ENCODE peak calls at places on chromosomes 13 and 19, in five cellular contexts. C is left lung, O is GM23338, M is ascending aorta, W is heart left ventricle. Q is an unnamed sample.

GRCh38 chr13:20017365-20017711 is 58.8 kb downstream of the ZMYM2 start:
- DNase-seq in O (no peak), W (no peak), C (no peak), M (no peak), Q (no peak)

GRCh38 chr19:41232686-41233085 is 13.7 kb downstream of the AXL start:
- DNase-seq in M (no peak), O (no peak), C (no peak), W (no peak), Q (no peak)

GRCh38 chr19:16363133-16363851 is 38.7 kb downstream of the KLF2 start:
- DNase-seq in C (peak), W (no peak), O (no peak), M (no peak), Q (no peak)

GRCh38 chr13:111659842-111660241 is 339.4 kb downstream of the TEX29 start:
- DNase-seq in O (no peak), M (no peak), C (no peak), W (no peak), Q (no peak)

GRCh38 chr19:18439025-18439909 is 1.3 kb upstream of the ISYNA1 start:
- DNase-seq in W (no peak), O (peak), M (no peak), C (no peak), Q (no peak)

GRCh38 chr13:29594310-29594709 is 1.2 kb downstream of the SLC7A1 start:
- DNase-seq in W (no peak), C (no peak), M (peak), O (peak), Q (no peak)

GRCh38 chr13:23384111-23384510 is 49.4 kb downstream of the SACS start:
- DNase-seq in M (no peak), O (no peak), W (no peak), C (no peak), Q (no peak)

GRCh38 chr19:45901432-45901903 is 945 bp downstream of the MYPOP start:
- DNase-seq in C (peak), M (peak), O (peak), W (peak), Q (no peak)

GRCh38 chr13:93398167-93398566 is 171.6 kb downstream of the GPC6 start:
- DNase-seq in C (no peak), W (no peak), O (no peak), M (no peak), Q (no peak)

GRCh38 chr19:4183967-4184717 is 1.7 kb downstream of the ANKRD24 start:
- DNase-seq in W (no peak), C (no peak), M (no peak), O (no peak), Q (no peak)
- H3K4me3 ChIP-seq in W (no peak), C (no peak), M (no peak), O (no peak), Q (no peak)

DNA sequence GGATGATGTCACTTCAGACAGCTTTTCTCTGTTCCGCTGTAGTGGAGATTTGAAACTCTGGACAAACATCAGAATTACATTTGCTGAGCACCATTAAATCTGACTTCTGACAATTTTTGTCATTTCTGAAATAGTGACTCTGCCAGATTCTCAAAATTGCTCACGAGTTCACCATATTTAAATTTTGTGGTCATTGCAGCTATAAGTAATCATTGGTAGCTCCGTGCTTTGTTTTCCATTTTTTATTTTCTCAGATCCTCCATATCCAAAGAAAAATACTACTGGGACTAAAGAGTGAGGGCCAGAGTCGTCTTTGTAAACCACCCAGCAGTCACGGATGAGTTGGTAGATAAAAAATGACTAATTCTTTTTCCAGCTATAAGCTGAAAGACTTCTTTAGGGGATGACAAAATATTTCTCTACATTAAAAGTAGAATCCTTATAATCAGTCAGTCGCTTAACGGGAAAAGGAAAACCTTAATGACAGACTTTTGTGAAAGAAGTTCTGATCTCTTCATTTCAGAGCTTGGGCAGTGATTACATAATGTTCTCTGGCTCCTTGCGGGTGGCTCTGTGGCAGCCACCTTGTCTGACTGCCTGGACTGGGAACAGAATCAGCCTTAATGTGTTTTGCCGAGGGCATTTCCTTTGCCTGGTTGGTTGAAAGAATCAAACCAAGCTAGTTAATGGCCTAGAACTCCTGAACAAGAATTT is 2.3 kb downstream of the ITM2B start:
- DNase-seq in C (no peak), O (peak), M (no peak), W (no peak), Q (peak)
- H3K4me3 ChIP-seq in C (peak), O (peak), M (peak), W (peak), Q (peak)

DNA sequence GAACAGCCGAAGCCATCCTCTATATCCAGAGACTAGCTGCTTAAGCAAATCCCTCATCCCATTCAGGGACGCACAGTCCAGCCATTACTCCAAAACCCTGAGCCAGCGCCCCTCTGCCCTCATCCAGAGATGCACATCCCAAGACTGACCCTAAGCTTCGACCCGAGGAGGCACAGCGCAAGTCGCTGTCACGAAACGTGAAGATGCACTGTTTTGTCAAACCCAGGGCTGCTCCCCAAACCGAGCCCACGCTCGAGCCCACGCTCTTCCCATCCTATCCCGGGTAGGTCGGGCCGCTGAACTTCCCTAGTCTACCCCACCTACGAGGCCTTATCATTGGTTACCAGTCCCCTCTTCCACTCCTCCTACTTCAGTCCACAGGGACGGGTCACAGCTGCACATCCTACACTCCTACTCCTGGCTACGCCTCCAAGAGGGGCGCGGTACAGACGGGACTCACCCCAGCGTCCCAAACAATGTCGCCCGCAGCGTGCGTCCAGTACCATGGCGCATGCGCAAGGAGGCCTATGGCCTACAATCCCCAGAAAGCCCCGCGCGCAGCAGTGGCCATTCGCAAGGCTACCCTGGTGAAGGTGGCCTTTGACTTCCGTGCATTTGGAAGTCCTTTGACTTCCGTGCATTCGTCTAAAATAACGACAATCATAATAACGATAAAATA is at the start of gene ZNF285:
- DNase-seq in M (peak), W (peak), O (peak), C (peak), Q (peak)
- H3K4me3 ChIP-seq in M (peak), W (peak), O (peak), C (peak), Q (peak)

GRCh38 chr19:58514564-58515020 is 2.8 kb upstream of the SLC27A5 start:
- DNase-seq in W (no peak), O (no peak), M (no peak), C (no peak), Q (no peak)

GRCh38 chr19:58511353-58512208 is at the start of gene SLC27A5:
- DNase-seq in W (no peak), M (no peak), O (no peak), C (no peak), Q (no peak)

GRCh38 chr19:58515259-58515658 is 3.5 kb upstream of the SLC27A5 start:
- DNase-seq in C (no peak), M (no peak), W (no peak), O (no peak), Q (no peak)

GRCh38 chr19:58513213-58513693 is 1.5 kb upstream of the SLC27A5 start:
- DNase-seq in M (no peak), C (no peak), W (no peak), O (no peak), Q (no peak)

DNA sequence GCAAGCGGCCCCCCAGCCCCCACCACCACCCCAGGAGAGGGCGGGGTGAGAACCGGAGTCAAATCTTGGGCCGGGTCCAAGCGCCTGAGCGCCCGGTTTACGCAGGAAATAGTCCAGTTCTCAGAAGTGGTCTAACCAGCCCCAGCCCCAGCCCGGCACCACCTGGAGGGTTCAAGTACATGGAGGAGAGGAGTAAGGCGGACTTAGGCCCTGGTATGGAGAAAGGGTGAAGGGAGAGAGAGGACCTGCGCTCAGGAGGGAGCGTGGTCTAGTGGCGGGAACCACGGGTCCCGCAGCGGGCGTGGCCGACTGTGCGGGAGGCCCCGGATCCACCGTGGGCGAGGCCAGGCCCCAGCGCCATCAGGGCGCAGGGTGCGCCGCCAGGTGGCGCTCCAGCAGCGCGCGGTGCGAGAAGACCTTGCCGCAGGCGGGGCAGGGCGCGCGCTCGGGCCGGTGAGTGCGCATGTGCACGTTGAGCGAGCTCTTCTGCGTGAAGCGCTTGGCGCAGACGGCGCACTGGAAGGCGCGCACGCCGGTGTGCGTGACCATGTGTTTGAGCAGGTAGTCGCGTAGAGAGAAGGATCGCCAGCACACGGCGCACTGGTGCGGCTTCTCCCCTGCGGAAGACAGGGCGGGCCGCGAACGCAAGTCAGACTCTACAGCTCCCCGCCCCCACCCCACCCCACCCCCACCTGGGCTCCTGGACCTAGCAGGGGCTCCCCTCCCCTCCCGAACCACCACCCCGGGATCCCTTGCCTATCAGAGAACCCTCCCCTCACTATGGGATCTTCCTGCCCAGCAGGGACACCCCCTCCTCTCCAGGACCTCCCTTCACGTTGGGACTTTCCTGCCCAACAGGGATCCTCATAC is 2.1 kb upstream of the SLC27A5 start:
- DNase-seq in O (peak), W (peak), M (peak), C (peak), Q (peak)
- H3K4me3 ChIP-seq in O (peak), W (peak), M (peak), C (peak), Q (peak)

GRCh38 chr13:42992585-42993122 is 613 bp upstream of the EPSTI1 start:
- DNase-seq in C (no peak), M (no peak), O (no peak), W (no peak), Q (no peak)
- H3K4me3 ChIP-seq in C (peak), M (peak), O (peak), W (peak), Q (no peak)